ENCODE peak calls at places on chromosomes 6 and 20, in four cellular contexts. G is fibroblast of lung; B is psoas muscle; S is CD4-positive, CD25-positive, alpha-beta regulatory T cell. J is an unnamed sample. For H3K4me1, the result is how much of the 10 kb centered on the place peaks cover.

GRCh38 chr20:20547221-20547875 is 165.1 kb downstream of the RALGAPA2 start:
- DNase-seq in S (no peak), B (no peak), G (peak), J (no peak)

GRCh38 chr20:24955045-24955444 is 6.0 kb downstream of the CST7 start:
- DNase-seq in G (no peak), B (no peak), S (no peak), J (no peak)

GRCh38 chr6:105803439-105803838 is 282.7 kb upstream of the PRDM1 start:
- DNase-seq in S (no peak), B (no peak), G (peak), J (no peak)

GRCh38 chr20:58699246-58700107 is 6.9 kb downstream of the NPEPL1 start:
- DNase-seq in B (no peak), S (no peak), G (peak), J (no peak)

GRCh38 chr6:157239148-157239547 is 84.2 kb downstream of the TMEM242 start:
- DNase-seq in G (no peak), S (no peak), B (no peak), J (no peak)

GRCh38 chr20:56604690-56605089 is 24.4 kb upstream of the TFAP2C start:
- DNase-seq in G (no peak), B (no peak), S (no peak), J (no peak)

GRCh38 chr20:8749986-8750385 is 318.9 kb upstream of the PLCB4 start:
- DNase-seq in S (no peak), G (peak), B (no peak), J (no peak)

GRCh38 chr6:121726596-121726995 is 291.1 kb downstream of the GJA1 start:
- DNase-seq in S (no peak), B (no peak), G (peak), J (no peak)

GRCh38 chr20:24382775-24383174 is 86.7 kb upstream of the SYNDIG1 start:
- DNase-seq in S (no peak), G (no peak), B (no peak), J (no peak)

GRCh38 chr6:105588116-105588710 is 185.3 kb upstream of the PREP start:
- DNase-seq in B (no peak), G (no peak), S (no peak), J (no peak)

GRCh38 chr6:98529364-98529763 is 305.0 kb upstream of the POU3F2 start:
- DNase-seq in B (no peak), G (no peak), S (no peak), J (peak)

GRCh38 chr20:14777571-14777970 is 440.2 kb upstream of the FLRT3 start:
- DNase-seq in G (peak), S (no peak), B (no peak), J (no peak)

GRCh38 chr20:22070546-22070945 is 365.1 kb downstream of the PAX1 start:
- DNase-seq in S (no peak), G (no peak), B (peak), J (no peak)

GRCh38 chr6:105492706-105493673 is 90.1 kb upstream of the PREP start:
- DNase-seq in B (no peak), S (no peak), G (peak), J (no peak)

GRCh38 chr6:15297895-15298590 is 52.2 kb downstream of the JARID2 start:
- DNase-seq in G (no peak), S (no peak), B (no peak), J (no peak)

GRCh38 chr20:61044499-61044898 is 207.6 kb upstream of the CDH4 start:
- DNase-seq in B (no peak), S (no peak), G (no peak), J (peak)

GRCh38 chr6:84638286-84638685 is 126.1 kb downstream of the TBX18 start:
- DNase-seq in G (no peak), B (no peak), S (no peak), J (no peak)

GRCh38 chr6:165574770-165575549 is 88.1 kb downstream of the PDE10A start:
- DNase-seq in G (peak), B (no peak), S (no peak), J (no peak)

GRCh38 chr20:40279390-40279789 is 409.6 kb downstream of the MAFB start:
- DNase-seq in B (no peak), S (no peak), G (no peak), J (no peak)

GRCh38 chr20:3677733-3678132 is 4.1 kb downstream of the ADAM33 start:
- DNase-seq in B (peak), S (no peak), G (peak), J (no peak)

GRCh38 chr6:6686748-6687601 is 98.5 kb downstream of the LY86 start:
- DNase-seq in S (no peak), B (peak), G (peak), J (peak)

GRCh38 chr20:49989234-49990065 is 6.7 kb downstream of the SNAI1 start:
- DNase-seq in S (no peak), B (peak), G (peak), J (peak)

GRCh38 chr20:62967149-62967501 is 14.6 kb downstream of the SLC17A9 start:
- DNase-seq in G (no peak), S (no peak), B (no peak), J (no peak)

GRCh38 chr20:25296094-25297093 is 48.5 kb downstream of the PYGB start:
- DNase-seq in S (no peak), G (no peak), B (no peak), J (peak)

GRCh38 chr6:161018165-161018564 is 26.6 kb downstream of the MAP3K4 start:
- DNase-seq in B (no peak), G (no peak), S (no peak), J (no peak)

GRCh38 chr6:7200598-7201443 is 93.1 kb downstream of the RREB1 start:
- DNase-seq in B (no peak), S (no peak), G (no peak), J (no peak)

GRCh38 chr6:150549577-150550184 is 50.0 kb upstream of the PLEKHG1 start:
- DNase-seq in S (no peak), B (no peak), G (peak), J (no peak)

GRCh38 chr6:127900935-127901334 is at the start of gene THEMIS:
- DNase-seq in B (no peak), S (no peak), G (no peak), J (no peak)

GRCh38 chr6:143027058-143027457 is 33.6 kb upstream of the AIG1 start:
- DNase-seq in G (peak), S (peak), B (peak), J (peak)

GRCh38 chr6:32255212-32256153 is 31.6 kb upstream of the NOTCH4 start:
- DNase-seq in B (peak), S (peak), G (peak), J (peak)

GRCh38 chr6:165834613-165835259 is 171.7 kb upstream of the PDE10A start:
- DNase-seq in S (no peak), G (no peak), B (no peak), J (no peak)

GRCh38 chr6:1917628-1918371 is 308.1 kb downstream of the FOXC1 start:
- DNase-seq in G (peak), S (no peak), B (no peak), J (no peak)

GRCh38 chr20:53622247-53623114 is 28.8 kb upstream of the ZNF217 start:
- DNase-seq in S (no peak), G (no peak), B (no peak), J (peak)

GRCh38 chr6:86042214-86042613 is 399.5 kb upstream of the SYNCRIP start:
- DNase-seq in G (no peak), B (no peak), S (no peak), J (no peak)

GRCh38 chr6:118679293-118679692 is 27.9 kb upstream of the CEP85L start:
- DNase-seq in G (peak), B (no peak), S (no peak), J (no peak)

GRCh38 chr6:132969188-132969587 is 154.8 kb downstream of the RPS12 start:
- DNase-seq in S (no peak), B (no peak), G (peak), J (peak)

GRCh38 chr6:13351271-13351670 is 22.9 kb upstream of the TBC1D7 start:
- DNase-seq in S (no peak), B (no peak), G (no peak), J (peak)

GRCh38 chr6:139367810-139368321 is 6.6 kb downstream of the CITED2 start:
- DNase-seq in S (no peak), G (peak), B (no peak), J (peak)
- H3K4me1 ChIP-seq in S (under half), G (under half), B (under half), J (under half)

DNA sequence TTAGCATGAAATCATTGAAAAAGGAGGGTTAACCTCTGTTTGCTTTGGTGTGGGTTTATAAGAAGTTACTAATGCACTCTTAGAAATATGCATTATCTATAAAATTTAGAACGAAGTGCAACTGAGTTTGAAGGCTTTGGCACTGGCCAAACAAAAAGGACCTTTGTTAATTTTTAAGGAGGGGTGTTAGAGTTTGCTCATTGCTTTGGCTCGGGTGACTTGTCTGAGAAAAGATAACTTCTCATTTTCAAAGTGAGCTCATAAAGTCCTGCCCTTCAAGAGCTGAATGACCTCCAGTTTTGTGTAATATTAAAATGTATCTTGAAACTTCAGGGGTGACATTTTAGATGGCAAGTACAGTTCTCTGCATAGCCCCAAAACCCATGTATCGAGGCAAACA is 25.9 kb downstream of the NEDD9 start:
- DNase-seq in B (no peak), G (peak), S (no peak), J (no peak)
- H3K4me1 ChIP-seq in B (under half), G (under half), S (under half), J (half or more)

GRCh38 chr6:470051-470900 is 78.7 kb downstream of the IRF4 start:
- DNase-seq in B (no peak), S (no peak), G (no peak), J (no peak)

GRCh38 chr6:467111-467510 is 75.6 kb downstream of the IRF4 start:
- DNase-seq in G (no peak), S (no peak), B (no peak), J (no peak)

GRCh38 chr6:466564-466963 is 75.0 kb downstream of the IRF4 start:
- DNase-seq in S (no peak), B (no peak), G (no peak), J (no peak)

GRCh38 chr6:465531-466348 is 74.2 kb downstream of the IRF4 start:
- DNase-seq in G (no peak), B (no peak), S (no peak), J (no peak)

GRCh38 chr6:467671-468082 is 76.1 kb downstream of the IRF4 start:
- DNase-seq in S (no peak), G (no peak), B (no peak), J (no peak)
- H3K4me1 ChIP-seq in S (under half), G (under half), B (under half), J (under half)

DNA sequence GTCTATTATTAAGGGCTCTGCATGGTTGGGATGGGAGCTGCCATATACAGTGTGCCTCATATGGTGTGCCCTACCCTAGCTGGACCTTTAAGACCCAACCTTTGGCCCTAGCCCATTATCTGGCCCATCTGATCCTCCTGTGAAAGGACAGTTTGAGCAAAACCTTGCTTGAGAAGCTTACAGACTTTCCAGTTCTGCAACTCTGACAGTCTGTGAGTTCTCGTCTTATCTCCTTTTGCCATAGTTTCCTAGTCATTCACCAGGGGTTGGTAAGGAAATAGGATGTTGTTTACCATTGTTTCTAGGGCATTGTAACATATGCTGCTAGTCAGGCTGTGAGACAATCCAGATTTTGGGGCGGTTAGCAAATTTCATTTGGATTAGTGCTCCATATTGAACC is 17.2 kb downstream of the CTNNBL1 start:
- DNase-seq in B (no peak), S (no peak), G (no peak), J (no peak)
- H3K4me1 ChIP-seq in B (under half), S (under half), G (under half), J (under half)

GRCh38 chr20:33280775-33281174 is 2.2 kb upstream of the BPIFB1 start:
- DNase-seq in S (no peak), B (no peak), G (no peak), J (no peak)

GRCh38 chr20:33282991-33283555 is at the start of gene BPIFB1:
- DNase-seq in S (no peak), G (no peak), B (no peak), J (no peak)

GRCh38 chr20:33280000-33280680 is 2.9 kb upstream of the BPIFB1 start:
- DNase-seq in S (no peak), G (no peak), B (no peak), J (no peak)

GRCh38 chr20:33282196-33282934 is 649 bp upstream of the BPIFB1 start:
- DNase-seq in S (no peak), G (no peak), B (no peak), J (no peak)

GRCh38 chr20:33281550-33282146 is 1.4 kb upstream of the BPIFB1 start:
- DNase-seq in S (no peak), B (no peak), G (no peak), J (no peak)
- H3K4me1 ChIP-seq in S (under half), B (under half), G (under half), J (under half)

GRCh38 chr6:56860466-56860865 is 94.4 kb upstream of the BEND6 start:
- DNase-seq in S (no peak), G (peak), B (no peak), J (no peak)
- H3K4me1 ChIP-seq in S (under half), G (under half), B (under half), J (under half)

J was measured in GM23338.